ENCODE peak calls at places on chromosomes 16 and 17, in seven cellular contexts. R is gastrocnemius medialis; M is dorsolateral prefrontal cortex; V is transverse colon; D is BE2C; G is fibroblast of pulmonary artery; S is effector memory CD4-positive, alpha-beta T cell. N is an unnamed sample.
A peak's percentile ranks its signal among the peaks of the same experiment; 100 is the strongest.

GRCh38 chr17:1186923-1187771 is 7.4 kb upstream of the ABR start:
- DNase-seq in R (peak; percentile 76), M (peak; percentile 65), V (peak; percentile 86), D (peak; percentile 77), G (peak; percentile 91), S (peak; percentile 61), N (peak; percentile 84)

GRCh38 chr17:77427471-77427991 is 286.8 kb downstream of the SEC14L1 start:
- DNase-seq in R (peak; percentile 59), M (no peak), V (peak; percentile 66), D (no peak), G (peak; percentile 77), S (no peak), N (peak; percentile 54)

GRCh38 chr17:38454528-38454927 is 26.3 kb downstream of the ARHGAP23 start:
- DNase-seq in R (peak; percentile 96), M (peak; percentile 94), V (peak; percentile 55), D (peak; percentile 71), G (peak; percentile 73), S (no peak), N (peak; percentile 52)

GRCh38 chr16:69938981-69939820 is 11.9 kb upstream of the CLEC18A start:
- DNase-seq in R (no peak), M (no peak), V (no peak), D (no peak), G (no peak), S (no peak), N (no peak)

GRCh38 chr17:72514888-72515287 is 394.1 kb downstream of the SOX9 start:
- DNase-seq in R (no peak), M (no peak), V (no peak), D (peak; percentile 51), G (peak; percentile 81), S (no peak), N (peak; percentile 57)

GRCh38 chr16:56607675-56608042 is 725 bp upstream of the MT2A start:
- DNase-seq in R (no peak), M (no peak), V (no peak), D (no peak), G (no peak), S (no peak), N (no peak)

GRCh38 chr16:67226295-67226803 is 581 bp upstream of the TMEM208 start:
- DNase-seq in R (peak; percentile 14), M (no peak), V (no peak), D (no peak), G (no peak), S (no peak), N (no peak)

GRCh38 chr17:266701-267656 is 85.5 kb upstream of the DOC2B start:
- DNase-seq in R (peak; percentile 24), M (peak; percentile 15), V (peak; percentile 6), D (no peak), G (no peak), S (no peak), N (peak; percentile 37)

GRCh38 chr17:19418312-19418992 is 7.4 kb downstream of the RNF112 start:
- DNase-seq in R (no peak), M (no peak), V (no peak), D (no peak), G (peak; percentile 58), S (no peak), N (no peak)

GRCh38 chr16:5188318-5189025 is 90.9 kb upstream of the EEF2KMT start:
- DNase-seq in R (no peak), M (no peak), V (no peak), D (no peak), G (no peak), S (no peak), N (no peak)

GRCh38 chr17:63185420-63185819 is 219.4 kb downstream of the TANC2 start:
- DNase-seq in R (no peak), M (no peak), V (no peak), D (no peak), G (peak; percentile 7), S (no peak), N (no peak)

GRCh38 chr16:67150833-67151396 is at the start of gene B3GNT9:
- DNase-seq in R (no peak), M (peak; percentile 68), V (peak; percentile 72), D (peak; percentile 76), G (peak; percentile 71), S (no peak), N (peak; percentile 72)

GRCh38 chr16:51888021-51888420 is 658.9 kb downstream of the TOX3 start:
- DNase-seq in R (no peak), M (no peak), V (no peak), D (no peak), G (no peak), S (no peak), N (no peak)

DNA sequence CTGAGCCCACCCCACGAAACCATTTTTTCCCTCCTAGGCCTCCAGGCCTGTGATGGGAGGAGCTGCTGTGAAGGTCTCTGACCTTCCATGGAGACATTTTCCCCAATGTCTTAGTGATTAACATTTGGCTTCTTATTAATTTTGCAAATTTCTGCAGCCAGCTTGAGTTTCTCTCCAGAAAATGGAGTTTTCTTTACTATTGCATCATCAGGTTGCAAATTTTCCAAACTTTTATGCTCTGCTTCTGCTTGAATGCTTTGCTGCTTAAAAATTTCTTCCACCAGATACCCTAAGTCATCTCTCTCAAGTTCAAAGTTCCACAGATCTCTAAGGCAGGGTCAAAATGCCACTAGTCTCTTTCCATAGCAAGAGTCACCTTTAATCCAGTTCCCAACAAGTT is 12.9 kb upstream of the MYH4 start:
- DNase-seq in R (no peak), M (no peak), V (no peak), D (no peak), G (no peak), S (no peak), N (no peak)
- H3K4me3 ChIP-seq in R (no peak overlapping the region), M (no peak overlapping the region), V (no peak overlapping the region), D (no peak overlapping the region), G (no peak overlapping the region), S (no peak overlapping the region), N (no peak overlapping the region)

GRCh38 chr17:8158267-8159031 is 4.3 kb downstream of the VAMP2 start:
- DNase-seq in R (peak; percentile 96), M (peak; percentile 90), V (peak; percentile 97), D (peak; percentile 80), G (peak; percentile 94), S (peak; percentile 84), N (peak; percentile 96)
- H3K4me3 ChIP-seq in R (no peak overlapping the region), M (peak overlapping the region; percentile 36), V (no peak overlapping the region), D (no peak overlapping the region), G (peak overlapping the region; percentile 12), S (no peak overlapping the region), N (no peak overlapping the region)

GRCh38 chr16:28987170-28987853 is 2.5 kb downstream of the LAT start:
- DNase-seq in R (no peak), M (no peak), V (no peak), D (no peak), G (no peak), S (no peak), N (no peak)
- H3K4me3 ChIP-seq in R (no peak overlapping the region), M (no peak overlapping the region), V (no peak overlapping the region), D (no peak overlapping the region), G (no peak overlapping the region), S (no peak overlapping the region), N (no peak overlapping the region)

GRCh38 chr16:4110065-4110464 is 6.2 kb downstream of the ADCY9 start:
- DNase-seq in R (no peak), M (no peak), V (no peak), D (no peak), G (no peak), S (no peak), N (no peak)

GRCh38 chr16:4113358-4114256 is 2.6 kb downstream of the ADCY9 start:
- DNase-seq in R (no peak), M (no peak), V (no peak), D (no peak), G (no peak), S (no peak), N (no peak)

GRCh38 chr16:4110680-4111079 is 5.6 kb downstream of the ADCY9 start:
- DNase-seq in R (no peak), M (no peak), V (peak; percentile 81), D (no peak), G (no peak), S (no peak), N (no peak)

GRCh38 chr16:4114257-4115208 is 1.7 kb downstream of the ADCY9 start:
- DNase-seq in R (no peak), M (no peak), V (no peak), D (no peak), G (no peak), S (no peak), N (no peak)

GRCh38 chr16:4111748-4112696 is 4.2 kb downstream of the ADCY9 start:
- DNase-seq in R (peak; percentile 31), M (no peak), V (peak; percentile 24), D (no peak), G (peak; percentile 34), S (no peak), N (no peak)
- H3K4me3 ChIP-seq in R (peak overlapping the region; percentile 72), M (peak overlapping the region; percentile 75), V (no peak overlapping the region), D (peak overlapping the region; percentile 60), G (peak overlapping the region; percentile 53), S (no peak overlapping the region), N (peak overlapping the region; percentile 9)

GRCh38 chr17:40906613-40907012 is 21.6 kb upstream of the KRT20 start:
- DNase-seq in R (no peak), M (no peak), V (no peak), D (no peak), G (no peak), S (no peak), N (no peak)

GRCh38 chr17:40900819-40901356 is 15.8 kb upstream of the KRT20 start:
- DNase-seq in R (no peak), M (no peak), V (no peak), D (no peak), G (no peak), S (no peak), N (no peak)

GRCh38 chr17:40903129-40903847 is 18.2 kb upstream of the KRT20 start:
- DNase-seq in R (no peak), M (no peak), V (peak; percentile 69), D (no peak), G (peak; percentile 1), S (no peak), N (no peak)

GRCh38 chr17:40905370-40905769 is 20.3 kb upstream of the KRT20 start:
- DNase-seq in R (no peak), M (no peak), V (no peak), D (no peak), G (no peak), S (no peak), N (no peak)

DNA sequence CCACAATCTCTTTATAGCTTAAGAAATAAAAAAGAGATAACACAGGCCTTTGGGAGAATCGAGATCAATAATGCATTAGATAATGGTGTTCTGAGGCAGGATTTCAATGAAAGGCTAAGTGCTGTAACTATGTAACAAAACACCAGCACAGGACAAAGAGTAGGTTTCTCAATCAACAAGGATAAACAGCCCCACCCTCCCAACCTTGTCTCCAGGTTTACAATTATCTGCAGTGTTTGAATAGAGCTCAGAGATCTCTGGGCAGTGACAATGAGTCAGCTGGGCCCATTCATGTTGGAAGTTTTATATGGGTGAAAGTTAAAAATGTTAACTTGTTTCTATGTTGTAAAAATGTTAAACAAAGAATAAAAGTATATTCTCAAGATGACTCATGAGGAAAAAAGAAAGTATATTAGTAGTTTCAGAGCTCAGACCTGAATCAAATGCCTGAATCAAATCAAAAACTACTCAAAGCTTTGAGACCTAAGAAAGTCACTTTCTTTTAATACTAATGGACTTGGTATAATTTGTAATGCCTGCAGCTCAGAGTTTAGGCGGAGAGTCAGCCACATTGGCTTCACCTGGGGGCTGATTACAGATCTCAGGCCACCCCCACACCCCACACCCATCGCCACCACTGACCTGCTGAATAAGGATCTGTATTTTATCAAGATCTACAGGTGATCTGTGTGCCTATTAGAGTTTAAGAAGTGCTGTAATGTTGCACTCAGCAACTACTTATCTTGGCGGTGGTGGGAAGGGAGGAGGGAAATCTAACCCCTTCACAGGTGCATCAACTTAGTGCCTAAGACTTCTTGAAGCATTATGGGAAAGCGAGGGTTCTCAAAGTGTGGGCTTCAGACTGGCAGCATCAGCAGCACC is 17.2 kb upstream of the KRT20 start:
- DNase-seq in R (no peak), M (no peak), V (peak; percentile 73), D (no peak), G (peak; percentile 5), S (no peak), N (no peak)
- H3K4me3 ChIP-seq in R (no peak overlapping the region), M (no peak overlapping the region), V (no peak overlapping the region), D (no peak overlapping the region), G (no peak overlapping the region), S (no peak overlapping the region), N (no peak overlapping the region)